ENCODE peak calls at places on chromosomes 1 and 21, in nine cellular contexts. One of them, this sample, is unnamed.

GRCh38 chr1:228753933-228754332 is 18.7 kb downstream of the RHOU start:
- DNase-seq in fibroblast of mammary gland: peak
- DNase-seq in CD8-positive, alpha-beta T cell: no peak
- DNase-seq in esophagus muscularis mucosa: no peak
- DNase-seq in body of pancreas: no peak
- DNase-seq in mesothelial cell of epicardium: no peak
- DNase-seq in tibial nerve: no peak
- DNase-seq in A673: no peak
- DNase-seq in psoas muscle: no peak
- DNase-seq in this sample: no peak

GRCh38 chr1:221961532-221962292 is 219.8 kb upstream of the DUSP10 start:
- DNase-seq in fibroblast of mammary gland: peak
- DNase-seq in CD8-positive, alpha-beta T cell: peak
- DNase-seq in esophagus muscularis mucosa: no peak
- DNase-seq in body of pancreas: peak
- DNase-seq in mesothelial cell of epicardium: no peak
- DNase-seq in tibial nerve: no peak
- DNase-seq in A673: no peak
- DNase-seq in psoas muscle: no peak
- DNase-seq in this sample: no peak

GRCh38 chr1:244792188-244792850 is 43.1 kb upstream of the COX20 start:
- DNase-seq in fibroblast of mammary gland: peak
- DNase-seq in CD8-positive, alpha-beta T cell: no peak
- DNase-seq in esophagus muscularis mucosa: no peak
- DNase-seq in body of pancreas: no peak
- DNase-seq in mesothelial cell of epicardium: no peak
- DNase-seq in tibial nerve: no peak
- DNase-seq in A673: no peak
- DNase-seq in psoas muscle: no peak
- DNase-seq in this sample: no peak

GRCh38 chr21:36783612-36784383 is 84.9 kb downstream of the SIM2 start:
- DNase-seq in fibroblast of mammary gland: peak
- DNase-seq in CD8-positive, alpha-beta T cell: no peak
- DNase-seq in esophagus muscularis mucosa: no peak
- DNase-seq in body of pancreas: no peak
- DNase-seq in mesothelial cell of epicardium: no peak
- DNase-seq in tibial nerve: no peak
- DNase-seq in A673: no peak
- DNase-seq in psoas muscle: no peak
- DNase-seq in this sample: no peak

GRCh38 chr1:156839426-156840109 is 19.3 kb downstream of the INSRR start:
- DNase-seq in fibroblast of mammary gland: no peak
- DNase-seq in CD8-positive, alpha-beta T cell: no peak
- DNase-seq in esophagus muscularis mucosa: no peak
- DNase-seq in body of pancreas: no peak
- DNase-seq in mesothelial cell of epicardium: no peak
- DNase-seq in tibial nerve: no peak
- DNase-seq in A673: no peak
- DNase-seq in psoas muscle: no peak
- DNase-seq in this sample: no peak

GRCh38 chr1:20725189-20726106 is 7.1 kb downstream of the SH2D5 start:
- DNase-seq in fibroblast of mammary gland: peak
- DNase-seq in CD8-positive, alpha-beta T cell: no peak
- DNase-seq in esophagus muscularis mucosa: no peak
- DNase-seq in body of pancreas: no peak
- DNase-seq in mesothelial cell of epicardium: peak
- DNase-seq in tibial nerve: no peak
- DNase-seq in A673: no peak
- DNase-seq in psoas muscle: peak
- DNase-seq in this sample: no peak

GRCh38 chr21:28336299-28336698 is 656.4 kb downstream of the LTN1 start:
- DNase-seq in fibroblast of mammary gland: peak
- DNase-seq in CD8-positive, alpha-beta T cell: no peak
- DNase-seq in esophagus muscularis mucosa: no peak
- DNase-seq in body of pancreas: peak
- DNase-seq in mesothelial cell of epicardium: peak
- DNase-seq in tibial nerve: no peak
- DNase-seq in A673: peak
- DNase-seq in psoas muscle: no peak
- DNase-seq in this sample: no peak

GRCh38 chr1:29687601-29688244 is 451.4 kb downstream of the PTPRU start:
- DNase-seq in fibroblast of mammary gland: no peak
- DNase-seq in CD8-positive, alpha-beta T cell: no peak
- DNase-seq in esophagus muscularis mucosa: no peak
- DNase-seq in body of pancreas: no peak
- DNase-seq in mesothelial cell of epicardium: peak
- DNase-seq in tibial nerve: no peak
- DNase-seq in A673: no peak
- DNase-seq in psoas muscle: no peak
- DNase-seq in this sample: no peak

GRCh38 chr1:20701847-20702246 is 16.0 kb downstream of the KIF17 start:
- DNase-seq in fibroblast of mammary gland: no peak
- DNase-seq in CD8-positive, alpha-beta T cell: no peak
- DNase-seq in esophagus muscularis mucosa: no peak
- DNase-seq in body of pancreas: no peak
- DNase-seq in mesothelial cell of epicardium: no peak
- DNase-seq in tibial nerve: no peak
- DNase-seq in A673: no peak
- DNase-seq in psoas muscle: no peak
- DNase-seq in this sample: no peak

GRCh38 chr1:209652121-209652742 is at the start of gene LAMB3:
- DNase-seq in fibroblast of mammary gland: no peak
- DNase-seq in CD8-positive, alpha-beta T cell: no peak
- DNase-seq in esophagus muscularis mucosa: no peak
- DNase-seq in body of pancreas: peak
- DNase-seq in mesothelial cell of epicardium: peak
- DNase-seq in tibial nerve: no peak
- DNase-seq in A673: no peak
- DNase-seq in psoas muscle: no peak
- DNase-seq in this sample: no peak

GRCh38 chr1:183636783-183637182 is 1.2 kb upstream of the ARPC5 start:
- DNase-seq in fibroblast of mammary gland: no peak
- DNase-seq in CD8-positive, alpha-beta T cell: no peak
- DNase-seq in esophagus muscularis mucosa: no peak
- DNase-seq in body of pancreas: no peak
- DNase-seq in mesothelial cell of epicardium: no peak
- DNase-seq in tibial nerve: no peak
- DNase-seq in A673: no peak
- DNase-seq in psoas muscle: no peak
- DNase-seq in this sample: no peak

GRCh38 chr1:53061123-53061858 is 722 bp upstream of the PODN start:
- DNase-seq in fibroblast of mammary gland: no peak
- DNase-seq in CD8-positive, alpha-beta T cell: no peak
- DNase-seq in esophagus muscularis mucosa: peak
- DNase-seq in body of pancreas: no peak
- DNase-seq in mesothelial cell of epicardium: peak
- DNase-seq in tibial nerve: peak
- DNase-seq in A673: no peak
- DNase-seq in psoas muscle: peak
- DNase-seq in this sample: no peak

GRCh38 chr1:205800470-205800869 is 12.5 kb downstream of the SLC41A1 start:
- DNase-seq in fibroblast of mammary gland: no peak
- DNase-seq in CD8-positive, alpha-beta T cell: no peak
- DNase-seq in esophagus muscularis mucosa: no peak
- DNase-seq in body of pancreas: peak
- DNase-seq in mesothelial cell of epicardium: no peak
- DNase-seq in tibial nerve: no peak
- DNase-seq in A673: no peak
- DNase-seq in psoas muscle: no peak
- DNase-seq in this sample: no peak

GRCh38 chr1:150579110-150579954 is at the start of gene MCL1:
- DNase-seq in fibroblast of mammary gland: peak
- DNase-seq in CD8-positive, alpha-beta T cell: peak
- DNase-seq in esophagus muscularis mucosa: peak
- DNase-seq in body of pancreas: peak
- DNase-seq in mesothelial cell of epicardium: peak
- DNase-seq in tibial nerve: peak
- DNase-seq in A673: peak
- DNase-seq in psoas muscle: peak
- DNase-seq in this sample: peak
- TF ChIP-seq CTCF in fibroblast of mammary gland: no peak
- TF ChIP-seq CTCF in CD8-positive, alpha-beta T cell: no peak
- TF ChIP-seq CTCF in esophagus muscularis mucosa: peak
- TF ChIP-seq CTCF in body of pancreas: peak
- TF ChIP-seq CTCF in mesothelial cell of epicardium: no peak
- TF ChIP-seq CTCF in tibial nerve: no peak
- TF ChIP-seq CTCF in A673: no peak
- TF ChIP-seq CTCF in psoas muscle: no peak
- TF ChIP-seq CTCF in this sample: no peak

GRCh38 chr1:211126622-211127021 is 7.3 kb downstream of the KCNH1 start:
- DNase-seq in fibroblast of mammary gland: peak
- DNase-seq in CD8-positive, alpha-beta T cell: no peak
- DNase-seq in esophagus muscularis mucosa: no peak
- DNase-seq in body of pancreas: no peak
- DNase-seq in mesothelial cell of epicardium: no peak
- DNase-seq in tibial nerve: no peak
- DNase-seq in A673: no peak
- DNase-seq in psoas muscle: no peak
- DNase-seq in this sample: no peak

GRCh38 chr1:211129790-211130189 is 4.2 kb downstream of the KCNH1 start:
- DNase-seq in fibroblast of mammary gland: no peak
- DNase-seq in CD8-positive, alpha-beta T cell: no peak
- DNase-seq in esophagus muscularis mucosa: no peak
- DNase-seq in body of pancreas: no peak
- DNase-seq in mesothelial cell of epicardium: no peak
- DNase-seq in tibial nerve: no peak
- DNase-seq in A673: no peak
- DNase-seq in psoas muscle: no peak
- DNase-seq in this sample: no peak

GRCh38 chr1:211132681-211133392 is 1.1 kb downstream of the KCNH1 start:
- DNase-seq in fibroblast of mammary gland: no peak
- DNase-seq in CD8-positive, alpha-beta T cell: no peak
- DNase-seq in esophagus muscularis mucosa: no peak
- DNase-seq in body of pancreas: no peak
- DNase-seq in mesothelial cell of epicardium: no peak
- DNase-seq in tibial nerve: no peak
- DNase-seq in A673: no peak
- DNase-seq in psoas muscle: no peak
- DNase-seq in this sample: no peak

GRCh38 chr1:211127166-211127565 is 6.8 kb downstream of the KCNH1 start:
- DNase-seq in fibroblast of mammary gland: peak
- DNase-seq in CD8-positive, alpha-beta T cell: no peak
- DNase-seq in esophagus muscularis mucosa: no peak
- DNase-seq in body of pancreas: no peak
- DNase-seq in mesothelial cell of epicardium: no peak
- DNase-seq in tibial nerve: no peak
- DNase-seq in A673: no peak
- DNase-seq in psoas muscle: no peak
- DNase-seq in this sample: no peak
- TF ChIP-seq CTCF in fibroblast of mammary gland: no peak
- TF ChIP-seq CTCF in CD8-positive, alpha-beta T cell: no peak
- TF ChIP-seq CTCF in esophagus muscularis mucosa: no peak
- TF ChIP-seq CTCF in body of pancreas: no peak
- TF ChIP-seq CTCF in mesothelial cell of epicardium: no peak
- TF ChIP-seq CTCF in tibial nerve: no peak
- TF ChIP-seq CTCF in A673: no peak
- TF ChIP-seq CTCF in psoas muscle: no peak
- TF ChIP-seq CTCF in this sample: no peak

DNA sequence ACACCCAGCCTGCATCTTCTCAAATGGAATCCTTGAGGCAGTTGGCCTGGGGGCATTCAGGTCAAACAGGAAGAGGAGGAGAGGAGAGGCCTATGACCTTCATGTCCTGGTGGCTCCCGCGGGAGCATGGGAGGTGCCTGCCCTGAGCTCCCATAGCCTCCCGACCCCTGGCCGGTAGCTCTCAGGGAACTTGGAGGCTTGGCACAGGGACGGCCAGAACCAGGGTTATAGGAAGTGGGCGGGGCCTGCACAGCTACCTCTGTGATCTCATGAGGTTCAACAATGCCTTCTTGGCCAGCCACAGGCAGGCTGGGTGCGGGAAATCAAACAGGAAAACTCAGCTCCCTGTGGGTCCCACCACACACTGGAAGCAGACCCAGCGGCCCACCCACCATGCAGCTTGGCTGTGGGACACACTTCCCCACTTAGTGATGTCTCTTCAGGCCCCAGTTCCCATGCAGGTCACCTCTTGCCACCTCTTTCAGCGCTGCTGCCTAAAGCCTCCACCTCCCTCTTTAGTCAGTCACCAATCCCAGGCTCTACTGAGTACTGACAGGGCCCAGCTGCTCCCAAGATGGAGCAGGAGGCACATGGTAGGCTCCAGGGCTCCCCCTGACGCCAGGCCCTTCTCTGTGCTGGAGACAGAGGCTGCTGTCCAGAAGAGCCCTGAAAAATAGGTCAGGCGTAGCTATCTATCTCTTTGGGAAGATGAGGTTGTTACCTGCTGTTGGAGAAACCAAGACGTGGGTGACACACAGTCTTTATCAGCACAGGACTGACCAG is at the start of gene SLFNL1:
- DNase-seq in fibroblast of mammary gland: no peak
- DNase-seq in CD8-positive, alpha-beta T cell: no peak
- DNase-seq in esophagus muscularis mucosa: no peak
- DNase-seq in body of pancreas: no peak
- DNase-seq in mesothelial cell of epicardium: no peak
- DNase-seq in tibial nerve: no peak
- DNase-seq in A673: no peak
- DNase-seq in psoas muscle: no peak
- DNase-seq in this sample: no peak
- TF ChIP-seq CTCF in fibroblast of mammary gland: peak
- TF ChIP-seq CTCF in CD8-positive, alpha-beta T cell: no peak
- TF ChIP-seq CTCF in esophagus muscularis mucosa: no peak
- TF ChIP-seq CTCF in body of pancreas: no peak
- TF ChIP-seq CTCF in mesothelial cell of epicardium: no peak
- TF ChIP-seq CTCF in tibial nerve: no peak
- TF ChIP-seq CTCF in A673: no peak
- TF ChIP-seq CTCF in psoas muscle: no peak
- TF ChIP-seq CTCF in this sample: no peak

GRCh38 chr1:12405325-12406217 is 175.7 kb downstream of the VPS13D start:
- DNase-seq in fibroblast of mammary gland: peak
- DNase-seq in CD8-positive, alpha-beta T cell: no peak
- DNase-seq in esophagus muscularis mucosa: no peak
- DNase-seq in body of pancreas: peak
- DNase-seq in mesothelial cell of epicardium: no peak
- DNase-seq in tibial nerve: peak
- DNase-seq in A673: peak
- DNase-seq in psoas muscle: no peak
- DNase-seq in this sample: no peak
- TF ChIP-seq CTCF in fibroblast of mammary gland: peak
- TF ChIP-seq CTCF in CD8-positive, alpha-beta T cell: no peak
- TF ChIP-seq CTCF in esophagus muscularis mucosa: no peak
- TF ChIP-seq CTCF in body of pancreas: no peak
- TF ChIP-seq CTCF in mesothelial cell of epicardium: peak
- TF ChIP-seq CTCF in tibial nerve: peak
- TF ChIP-seq CTCF in A673: no peak
- TF ChIP-seq CTCF in psoas muscle: no peak
- TF ChIP-seq CTCF in this sample: no peak